ENCODE peak calls at places on chromosomes 12 and 14, in nine cellular contexts. One of them, this sample, is unnamed. For H3K9me3, the result is how much of the 10 kb centered on the place peaks cover.

GRCh38 chr14:100592461-100592871 is 5.2 kb upstream of the BEGAIN start:
- DNase-seq in A549: no peak
- DNase-seq in K562: no peak
- DNase-seq in WERI-Rb-1: no peak
- DNase-seq in psoas muscle: no peak
- DNase-seq in CD8-positive, alpha-beta T cell: no peak
- DNase-seq in lower lobe of right lung: peak
- DNase-seq in right lobe of liver: no peak
- DNase-seq in left ventricle myocardium inferior: no peak
- DNase-seq in this sample: no peak

GRCh38 chr12:43221216-43221615 is 330.8 kb downstream of the ADAMTS20 start:
- DNase-seq in A549: no peak
- DNase-seq in K562: no peak
- DNase-seq in WERI-Rb-1: no peak
- DNase-seq in psoas muscle: no peak
- DNase-seq in CD8-positive, alpha-beta T cell: no peak
- DNase-seq in lower lobe of right lung: no peak
- DNase-seq in right lobe of liver: no peak
- DNase-seq in left ventricle myocardium inferior: no peak
- DNase-seq in this sample: no peak

GRCh38 chr12:79021021-79021420 is 156.4 kb downstream of the SYT1 start:
- DNase-seq in A549: no peak
- DNase-seq in K562: no peak
- DNase-seq in WERI-Rb-1: no peak
- DNase-seq in psoas muscle: no peak
- DNase-seq in CD8-positive, alpha-beta T cell: no peak
- DNase-seq in lower lobe of right lung: no peak
- DNase-seq in right lobe of liver: no peak
- DNase-seq in left ventricle myocardium inferior: no peak
- DNase-seq in this sample: no peak

GRCh38 chr12:1635656-1636055 is 6.6 kb downstream of the WNT5B start:
- DNase-seq in A549: no peak
- DNase-seq in K562: no peak
- DNase-seq in WERI-Rb-1: no peak
- DNase-seq in psoas muscle: no peak
- DNase-seq in CD8-positive, alpha-beta T cell: no peak
- DNase-seq in lower lobe of right lung: no peak
- DNase-seq in right lobe of liver: no peak
- DNase-seq in left ventricle myocardium inferior: no peak
- DNase-seq in this sample: no peak

GRCh38 chr14:92481811-92482559 is 31.6 kb upstream of the RIN3 start:
- DNase-seq in A549: no peak
- DNase-seq in K562: no peak
- DNase-seq in WERI-Rb-1: no peak
- DNase-seq in psoas muscle: no peak
- DNase-seq in CD8-positive, alpha-beta T cell: no peak
- DNase-seq in lower lobe of right lung: no peak
- DNase-seq in right lobe of liver: peak
- DNase-seq in left ventricle myocardium inferior: no peak
- DNase-seq in this sample: no peak

GRCh38 chr14:77315115-77315944 is 5.4 kb downstream of the POMT2 start:
- DNase-seq in A549: no peak
- DNase-seq in K562: no peak
- DNase-seq in WERI-Rb-1: peak
- DNase-seq in psoas muscle: no peak
- DNase-seq in CD8-positive, alpha-beta T cell: no peak
- DNase-seq in lower lobe of right lung: no peak
- DNase-seq in right lobe of liver: no peak
- DNase-seq in left ventricle myocardium inferior: no peak
- DNase-seq in this sample: peak

GRCh38 chr12:114938487-114939210 is 254.7 kb upstream of the TBX3 start:
- DNase-seq in A549: no peak
- DNase-seq in K562: no peak
- DNase-seq in WERI-Rb-1: no peak
- DNase-seq in psoas muscle: no peak
- DNase-seq in CD8-positive, alpha-beta T cell: no peak
- DNase-seq in lower lobe of right lung: no peak
- DNase-seq in right lobe of liver: no peak
- DNase-seq in left ventricle myocardium inferior: no peak
- DNase-seq in this sample: no peak

GRCh38 chr12:118050972-118051910 is 9.7 kb downstream of the WSB2 start:
- DNase-seq in A549: no peak
- DNase-seq in K562: no peak
- DNase-seq in WERI-Rb-1: no peak
- DNase-seq in psoas muscle: peak
- DNase-seq in CD8-positive, alpha-beta T cell: no peak
- DNase-seq in lower lobe of right lung: no peak
- DNase-seq in right lobe of liver: no peak
- DNase-seq in left ventricle myocardium inferior: no peak
- DNase-seq in this sample: no peak

GRCh38 chr14:68795602-68796417 is 2.9 kb upstream of the ZFP36L1 start:
- DNase-seq in A549: no peak
- DNase-seq in K562: peak
- DNase-seq in WERI-Rb-1: peak
- DNase-seq in psoas muscle: peak
- DNase-seq in CD8-positive, alpha-beta T cell: peak
- DNase-seq in lower lobe of right lung: peak
- DNase-seq in right lobe of liver: peak
- DNase-seq in left ventricle myocardium inferior: peak
- DNase-seq in this sample: peak

GRCh38 chr12:65643595-65644386 is 180.5 kb upstream of the HMGA2 start:
- DNase-seq in A549: no peak
- DNase-seq in K562: no peak
- DNase-seq in WERI-Rb-1: no peak
- DNase-seq in psoas muscle: no peak
- DNase-seq in CD8-positive, alpha-beta T cell: no peak
- DNase-seq in lower lobe of right lung: no peak
- DNase-seq in right lobe of liver: no peak
- DNase-seq in left ventricle myocardium inferior: no peak
- DNase-seq in this sample: no peak

GRCh38 chr12:52521581-52522266 is 1.5 kb upstream of the KRT5 start:
- DNase-seq in A549: no peak
- DNase-seq in K562: no peak
- DNase-seq in WERI-Rb-1: no peak
- DNase-seq in psoas muscle: no peak
- DNase-seq in CD8-positive, alpha-beta T cell: no peak
- DNase-seq in lower lobe of right lung: no peak
- DNase-seq in right lobe of liver: no peak
- DNase-seq in left ventricle myocardium inferior: no peak
- DNase-seq in this sample: peak

GRCh38 chr14:46651526-46652144 is at the start of gene RPL10L:
- DNase-seq in A549: no peak
- DNase-seq in K562: peak
- DNase-seq in WERI-Rb-1: no peak
- DNase-seq in psoas muscle: no peak
- DNase-seq in CD8-positive, alpha-beta T cell: no peak
- DNase-seq in lower lobe of right lung: no peak
- DNase-seq in right lobe of liver: no peak
- DNase-seq in left ventricle myocardium inferior: no peak
- DNase-seq in this sample: no peak

DNA sequence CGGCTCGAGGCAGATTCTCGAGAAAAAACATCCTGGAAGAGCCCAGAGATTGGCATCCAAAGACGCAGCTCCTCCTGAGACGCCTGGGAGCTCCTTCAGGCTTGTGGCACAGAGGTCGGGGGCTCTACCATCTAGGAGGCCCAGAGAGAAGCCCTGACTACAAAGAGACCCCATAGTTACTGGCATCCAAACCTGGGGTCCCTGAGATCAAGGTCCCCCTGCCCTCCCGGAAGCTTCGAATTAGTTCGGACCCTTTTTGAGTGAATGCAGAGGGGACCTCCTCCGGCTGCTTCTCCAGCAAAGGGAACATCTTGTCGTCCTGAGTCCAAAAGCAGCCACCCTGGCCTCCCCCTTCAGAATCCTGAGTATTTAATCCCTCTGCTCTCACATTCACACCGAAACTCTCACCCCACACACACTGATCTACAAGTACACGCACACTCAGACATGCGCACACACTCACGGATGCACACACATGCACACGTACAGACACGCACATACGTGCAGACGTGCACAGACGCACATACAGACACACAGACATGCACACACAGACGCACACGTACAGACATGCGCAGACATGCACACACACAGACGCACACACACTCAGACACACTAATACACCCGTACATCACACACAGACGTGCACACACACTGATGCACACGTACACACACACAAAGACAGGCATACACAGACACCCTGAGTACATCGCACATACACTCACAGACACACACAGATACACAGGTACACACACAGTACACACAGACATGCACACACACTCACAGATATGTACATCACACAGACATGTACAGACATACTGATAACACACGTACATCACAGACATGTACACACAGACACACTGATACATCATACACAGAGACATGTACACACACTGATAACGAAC is 5.9 kb downstream of the ZNF605 start:
- DNase-seq in A549: no peak
- DNase-seq in K562: no peak
- DNase-seq in WERI-Rb-1: no peak
- DNase-seq in psoas muscle: no peak
- DNase-seq in CD8-positive, alpha-beta T cell: no peak
- DNase-seq in lower lobe of right lung: no peak
- DNase-seq in right lobe of liver: no peak
- DNase-seq in left ventricle myocardium inferior: no peak
- DNase-seq in this sample: no peak
- H3K9me3 ChIP-seq in A549: half or more
- H3K9me3 ChIP-seq in K562: under half
- H3K9me3 ChIP-seq in WERI-Rb-1: under half
- H3K9me3 ChIP-seq in psoas muscle: half or more
- H3K9me3 ChIP-seq in CD8-positive, alpha-beta T cell: under half
- H3K9me3 ChIP-seq in lower lobe of right lung: half or more
- H3K9me3 ChIP-seq in right lobe of liver: under half
- H3K9me3 ChIP-seq in left ventricle myocardium inferior: half or more
- H3K9me3 ChIP-seq in this sample: under half

DNA sequence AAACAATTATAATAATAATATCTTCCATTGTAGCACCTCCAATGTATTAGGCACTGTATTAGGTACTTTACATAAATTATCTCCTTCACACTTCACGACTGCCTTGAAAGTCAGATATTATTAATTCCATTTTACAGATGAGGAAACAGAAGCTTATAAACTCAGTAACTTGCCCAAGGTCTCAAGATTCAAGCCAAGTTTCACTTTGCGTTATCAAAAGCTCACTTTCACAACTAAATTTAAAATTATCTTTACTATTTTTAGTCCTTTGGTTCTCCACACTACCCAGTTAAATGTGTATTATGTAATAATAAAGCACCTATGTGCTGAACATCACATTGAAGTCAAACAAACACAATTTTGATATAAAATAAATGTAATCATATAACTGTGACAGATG is 55.8 kb downstream of the NUMB start:
- DNase-seq in A549: no peak
- DNase-seq in K562: no peak
- DNase-seq in WERI-Rb-1: no peak
- DNase-seq in psoas muscle: no peak
- DNase-seq in CD8-positive, alpha-beta T cell: no peak
- DNase-seq in lower lobe of right lung: no peak
- DNase-seq in right lobe of liver: no peak
- DNase-seq in left ventricle myocardium inferior: no peak
- DNase-seq in this sample: no peak
- H3K4me3 ChIP-seq in A549: no peak
- H3K4me3 ChIP-seq in K562: no peak
- H3K4me3 ChIP-seq in WERI-Rb-1: no peak
- H3K4me3 ChIP-seq in psoas muscle: no peak
- H3K4me3 ChIP-seq in CD8-positive, alpha-beta T cell: no peak
- H3K4me3 ChIP-seq in lower lobe of right lung: no peak
- H3K4me3 ChIP-seq in right lobe of liver: no peak
- H3K4me3 ChIP-seq in left ventricle myocardium inferior: no peak
- H3K4me3 ChIP-seq in this sample: no peak

GRCh38 chr12:627863-628805 is 35.1 kb downstream of the NINJ2 start:
- DNase-seq in A549: no peak
- DNase-seq in K562: no peak
- DNase-seq in WERI-Rb-1: no peak
- DNase-seq in psoas muscle: peak
- DNase-seq in CD8-positive, alpha-beta T cell: no peak
- DNase-seq in lower lobe of right lung: no peak
- DNase-seq in right lobe of liver: peak
- DNase-seq in left ventricle myocardium inferior: no peak
- DNase-seq in this sample: no peak
- TF ChIP-seq CTCF in A549: no peak
- TF ChIP-seq CTCF in K562: no peak
- TF ChIP-seq CTCF in WERI-Rb-1: no peak
- TF ChIP-seq CTCF in psoas muscle: no peak
- TF ChIP-seq CTCF in CD8-positive, alpha-beta T cell: no peak
- TF ChIP-seq CTCF in lower lobe of right lung: no peak
- TF ChIP-seq CTCF in right lobe of liver: no peak
- TF ChIP-seq CTCF in left ventricle myocardium inferior: no peak
- TF ChIP-seq CTCF in this sample: no peak

GRCh38 chr14:104252256-104253215 is 114.1 kb downstream of the KIF26A start:
- DNase-seq in A549: no peak
- DNase-seq in K562: no peak
- DNase-seq in WERI-Rb-1: no peak
- DNase-seq in psoas muscle: no peak
- DNase-seq in CD8-positive, alpha-beta T cell: no peak
- DNase-seq in lower lobe of right lung: no peak
- DNase-seq in right lobe of liver: no peak
- DNase-seq in left ventricle myocardium inferior: no peak
- DNase-seq in this sample: no peak

GRCh38 chr14:104253223-104253822 is 114.9 kb downstream of the KIF26A start:
- DNase-seq in A549: no peak
- DNase-seq in K562: no peak
- DNase-seq in WERI-Rb-1: no peak
- DNase-seq in psoas muscle: no peak
- DNase-seq in CD8-positive, alpha-beta T cell: no peak
- DNase-seq in lower lobe of right lung: peak
- DNase-seq in right lobe of liver: no peak
- DNase-seq in left ventricle myocardium inferior: no peak
- DNase-seq in this sample: no peak

GRCh38 chr14:104254735-104255400 is 116.5 kb downstream of the KIF26A start:
- DNase-seq in A549: no peak
- DNase-seq in K562: no peak
- DNase-seq in WERI-Rb-1: no peak
- DNase-seq in psoas muscle: no peak
- DNase-seq in CD8-positive, alpha-beta T cell: no peak
- DNase-seq in lower lobe of right lung: no peak
- DNase-seq in right lobe of liver: no peak
- DNase-seq in left ventricle myocardium inferior: no peak
- DNase-seq in this sample: no peak

GRCh38 chr14:104256025-104256424 is 117.6 kb downstream of the KIF26A start:
- DNase-seq in A549: no peak
- DNase-seq in K562: no peak
- DNase-seq in WERI-Rb-1: no peak
- DNase-seq in psoas muscle: no peak
- DNase-seq in CD8-positive, alpha-beta T cell: no peak
- DNase-seq in lower lobe of right lung: no peak
- DNase-seq in right lobe of liver: no peak
- DNase-seq in left ventricle myocardium inferior: no peak
- DNase-seq in this sample: no peak

DNA sequence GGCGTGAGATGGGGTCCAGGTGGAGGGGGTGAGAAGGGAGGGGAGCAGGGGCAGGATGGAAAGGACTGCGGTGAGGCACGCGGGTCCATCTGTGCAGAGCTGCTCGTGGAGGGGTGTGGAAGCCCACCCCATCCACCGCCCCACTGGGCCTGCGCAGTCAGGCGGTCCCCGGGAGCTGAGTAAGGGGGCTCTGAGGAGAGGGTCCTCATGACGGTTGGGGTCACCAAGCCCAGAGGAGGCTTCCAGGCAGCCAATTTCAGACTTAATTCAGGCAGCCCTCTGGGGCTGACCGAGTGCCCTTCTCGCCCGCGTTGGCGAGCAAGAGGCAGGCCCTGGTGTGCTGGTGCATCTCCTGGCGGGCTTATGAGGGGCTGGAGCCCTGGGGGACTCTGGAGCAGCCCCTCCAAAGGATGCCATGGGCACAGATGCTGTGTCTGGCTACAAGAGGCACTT is 115.5 kb downstream of the KIF26A start:
- DNase-seq in A549: no peak
- DNase-seq in K562: no peak
- DNase-seq in WERI-Rb-1: no peak
- DNase-seq in psoas muscle: no peak
- DNase-seq in CD8-positive, alpha-beta T cell: no peak
- DNase-seq in lower lobe of right lung: no peak
- DNase-seq in right lobe of liver: no peak
- DNase-seq in left ventricle myocardium inferior: no peak
- DNase-seq in this sample: no peak
- H3K9me3 ChIP-seq in A549: under half
- H3K9me3 ChIP-seq in K562: under half
- H3K9me3 ChIP-seq in WERI-Rb-1: under half
- H3K9me3 ChIP-seq in psoas muscle: under half
- H3K9me3 ChIP-seq in CD8-positive, alpha-beta T cell: under half
- H3K9me3 ChIP-seq in lower lobe of right lung: under half
- H3K9me3 ChIP-seq in right lobe of liver: under half
- H3K9me3 ChIP-seq in left ventricle myocardium inferior: under half
- H3K9me3 ChIP-seq in this sample: under half

This sample was measured in cardiac muscle cell.